ENCODE peak calls at places on chromosomes 6 and 20, in eight cellular contexts. Q, G, C, U, X, R, S and H are unnamed samples.

GRCh38 chr6:111573118-111573883 is 32.4 kb downstream of the TRAF3IP2 start:
- DNase-seq in Q (peak), G (peak), C (no peak), U (no peak), X (peak), R (peak), S (no peak), H (no peak)

GRCh38 chr20:63957004-63957689 is 931 bp upstream of the UCKL1 start:
- DNase-seq in Q (peak), G (peak), C (no peak), U (no peak), X (peak), R (peak), S (peak), H (no peak)

GRCh38 chr6:6678185-6678671 is 89.7 kb downstream of the LY86 start:
- DNase-seq in Q (peak), G (no peak), C (no peak), U (no peak), X (peak), R (peak), S (no peak), H (no peak)

GRCh38 chr6:158322724-158323560 is 10.7 kb downstream of the TULP4 start:
- DNase-seq in Q (peak), G (no peak), C (no peak), U (no peak), X (peak), R (peak), S (no peak), H (no peak)

GRCh38 chr6:52392944-52393343 is 27.2 kb upstream of the EFHC1 start:
- DNase-seq in Q (peak), G (no peak), C (peak), U (no peak), X (peak), R (peak), S (no peak), H (no peak)

GRCh38 chr6:68689910-68690309 is 54.8 kb downstream of the ADGRB3 start:
- DNase-seq in Q (no peak), G (no peak), C (no peak), U (no peak), X (no peak), R (no peak), S (no peak), H (no peak)

GRCh38 chr6:54283877-54284860 is 24.1 kb upstream of the TINAG start:
- DNase-seq in Q (no peak), G (no peak), C (no peak), U (no peak), X (no peak), R (peak), S (no peak), H (no peak)

GRCh38 chr6:3841711-3842565 is 7.2 kb upstream of the FAM50B start:
- DNase-seq in Q (peak), G (no peak), C (peak), U (no peak), X (peak), R (peak), S (peak), H (no peak)

GRCh38 chr20:58709013-58709702 is 16.6 kb downstream of the NPEPL1 start:
- DNase-seq in Q (no peak), G (no peak), C (no peak), U (no peak), X (no peak), R (no peak), S (no peak), H (no peak)

GRCh38 chr6:79586548-79586947 is 44.6 kb upstream of the SH3BGRL2 start:
- DNase-seq in Q (peak), G (no peak), C (no peak), U (no peak), X (peak), R (peak), S (no peak), H (no peak)

GRCh38 chr6:154555075-154555677 is 44.7 kb upstream of the CNKSR3 start:
- DNase-seq in Q (peak), G (no peak), C (no peak), U (no peak), X (peak), R (no peak), S (no peak), H (no peak)

GRCh38 chr20:46784450-46785127 is 75.1 kb downstream of the SLC2A10 start:
- DNase-seq in Q (peak), G (no peak), C (no peak), U (no peak), X (no peak), R (peak), S (no peak), H (no peak)

GRCh38 chr20:2840967-2841531 is 504 bp downstream of the VPS16 start:
- DNase-seq in Q (peak), G (peak), C (no peak), U (peak), X (peak), R (peak), S (no peak), H (no peak)

GRCh38 chr6:32189742-32190053 is 304 bp downstream of the PBX2 start:
- DNase-seq in Q (no peak), G (no peak), C (no peak), U (no peak), X (no peak), R (no peak), S (no peak), H (no peak)

GRCh38 chr6:104689551-104690205 is 170.0 kb downstream of the HACE1 start:
- DNase-seq in Q (peak), G (no peak), C (peak), U (no peak), X (peak), R (peak), S (no peak), H (no peak)

GRCh38 chr6:136582702-136583471 is 32.7 kb upstream of the MAP7 start:
- DNase-seq in Q (peak), G (no peak), C (peak), U (no peak), X (peak), R (peak), S (no peak), H (no peak)

GRCh38 chr20:25341716-25342680 is 48.6 kb downstream of the ABHD12 start:
- DNase-seq in Q (peak), G (no peak), C (peak), U (no peak), X (peak), R (no peak), S (no peak), H (no peak)

GRCh38 chr20:24954151-24954550 is 5.1 kb downstream of the CST7 start:
- DNase-seq in Q (no peak), G (no peak), C (no peak), U (no peak), X (no peak), R (no peak), S (no peak), H (no peak)

GRCh38 chr20:57671662-57672061 is 38.2 kb downstream of the PMEPA1 start:
- DNase-seq in Q (no peak), G (no peak), C (no peak), U (no peak), X (no peak), R (no peak), S (no peak), H (no peak)
- TF ChIP-seq CTCF in Q (no peak), G (no peak), C (no peak), U (peak), X (no peak), R (no peak), S (no peak), H (no peak)

GRCh38 chr6:145734486-145735355 is 599 bp downstream of the EPM2A start:
- DNase-seq in Q (peak), G (peak), C (no peak), U (peak), X (peak), R (peak), S (peak), H (peak)
- TF ChIP-seq CTCF in Q (no peak), G (no peak), C (no peak), U (no peak), X (no peak), R (no peak), S (no peak), H (no peak)

GRCh38 chr6:155706341-155706740 is 250.7 kb upstream of the NOX3 start:
- DNase-seq in Q (no peak), G (no peak), C (no peak), U (no peak), X (no peak), R (no peak), S (no peak), H (no peak)
- TF ChIP-seq CTCF in Q (no peak), G (no peak), C (no peak), U (no peak), X (no peak), R (no peak), S (no peak), H (no peak)

DNA sequence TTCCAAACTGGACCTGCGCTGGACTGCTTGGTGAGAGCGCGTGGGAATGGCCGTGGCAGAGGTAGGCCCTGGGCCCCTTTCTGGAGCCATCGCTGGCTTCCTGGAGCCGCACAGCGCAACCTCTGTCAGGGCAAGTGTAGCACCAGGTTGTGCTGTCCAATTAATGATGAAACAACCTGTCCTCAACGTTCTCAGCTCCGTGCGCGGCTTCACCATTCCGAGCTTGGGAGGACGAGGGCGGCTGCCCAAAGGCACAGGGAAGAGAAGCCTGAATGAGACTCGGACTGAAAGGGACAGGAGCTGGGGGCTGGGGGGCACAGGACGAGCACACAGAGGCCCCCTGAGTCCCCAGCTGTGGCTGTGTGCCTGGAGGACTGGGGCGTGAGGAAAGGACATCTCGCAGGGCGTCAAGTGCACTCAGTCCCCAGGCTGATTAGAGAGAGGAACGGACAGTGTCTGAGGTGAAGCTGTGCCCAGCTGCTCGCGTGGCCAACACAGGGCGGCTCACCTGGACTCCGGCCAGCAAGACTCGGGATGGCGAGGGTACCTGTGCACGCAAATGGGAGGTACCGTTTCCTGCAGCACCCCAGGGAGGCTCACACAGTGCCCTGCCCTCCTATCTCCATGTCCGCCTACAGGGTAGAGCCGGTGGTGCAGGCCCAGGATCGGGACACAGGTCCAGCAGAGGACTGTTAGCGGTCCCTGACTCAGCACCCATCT is 403.3 kb downstream of the TAF4 start:
- DNase-seq in Q (no peak), G (no peak), C (no peak), U (no peak), X (no peak), R (no peak), S (no peak), H (no peak)
- TF ChIP-seq CTCF in Q (no peak), G (no peak), C (no peak), U (no peak), X (no peak), R (peak), S (no peak), H (no peak)

GRCh38 chr6:39772559-39773283 is 19.5 kb upstream of the DAAM2 start:
- DNase-seq in Q (peak), G (peak), C (peak), U (no peak), X (no peak), R (no peak), S (peak), H (no peak)
- TF ChIP-seq CTCF in Q (no peak), G (no peak), C (no peak), U (no peak), X (no peak), R (no peak), S (no peak), H (no peak)

DNA sequence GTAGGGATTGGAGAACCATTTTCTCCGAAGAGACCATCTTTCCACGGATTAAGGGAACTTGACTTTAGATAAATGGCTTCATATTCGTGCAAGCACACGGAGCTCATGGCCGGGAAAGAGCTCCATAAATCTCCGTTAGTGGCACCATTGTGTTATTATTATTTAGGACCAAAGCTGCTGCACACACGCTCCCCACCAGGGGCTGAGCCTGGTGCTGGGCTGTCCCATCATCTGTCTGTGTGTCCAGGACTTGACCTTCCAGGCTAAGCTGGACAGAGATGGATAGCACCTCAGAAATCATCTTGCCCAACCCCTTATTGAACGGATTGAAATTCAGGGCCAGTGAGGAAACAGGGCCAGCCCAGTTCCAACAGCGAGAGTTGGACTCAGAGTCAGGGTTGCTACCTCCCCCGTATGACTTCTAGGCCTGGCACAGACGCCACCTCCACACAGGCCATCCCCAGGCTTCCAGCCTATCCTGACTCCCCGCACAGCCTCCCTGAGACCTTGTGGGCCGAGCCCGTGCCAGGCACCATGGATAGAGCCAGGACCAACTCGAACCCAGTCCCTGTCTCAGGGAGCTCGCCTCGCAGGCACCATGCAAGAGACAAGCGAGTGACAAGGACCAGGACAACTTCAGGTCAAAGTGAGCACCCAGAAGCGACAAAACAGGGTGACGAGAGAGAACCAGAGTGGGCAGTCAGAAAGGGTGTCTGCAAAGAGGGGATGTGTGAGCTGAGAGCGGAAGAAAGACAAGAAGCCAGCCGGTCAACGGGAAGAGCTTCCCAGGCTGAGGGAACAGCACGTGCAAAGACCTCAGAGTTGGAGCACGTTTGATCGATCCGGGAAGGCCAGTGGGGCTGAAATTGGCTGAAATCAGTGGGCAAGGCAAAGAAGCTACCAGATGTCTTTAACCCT is 45.4 kb downstream of the KIAA1755 start:
- DNase-seq in Q (no peak), G (no peak), C (no peak), U (no peak), X (no peak), R (no peak), S (peak), H (no peak)
- TF ChIP-seq CTCF in Q (peak), G (no peak), C (no peak), U (no peak), X (no peak), R (peak), S (no peak), H (peak)

GRCh38 chr6:72521684-72522083 is 100.2 kb upstream of the KCNQ5 start:
- DNase-seq in Q (no peak), G (no peak), C (no peak), U (no peak), X (no peak), R (no peak), S (no peak), H (no peak)

GRCh38 chr6:72519871-72520270 is 102.0 kb upstream of the KCNQ5 start:
- DNase-seq in Q (no peak), G (no peak), C (no peak), U (no peak), X (no peak), R (no peak), S (no peak), H (no peak)

GRCh38 chr6:72524011-72524645 is 97.7 kb upstream of the KCNQ5 start:
- DNase-seq in Q (no peak), G (no peak), C (no peak), U (no peak), X (peak), R (no peak), S (no peak), H (no peak)

GRCh38 chr6:72525821-72526550 is 95.9 kb upstream of the KCNQ5 start:
- DNase-seq in Q (peak), G (no peak), C (peak), U (no peak), X (no peak), R (no peak), S (no peak), H (no peak)

DNA sequence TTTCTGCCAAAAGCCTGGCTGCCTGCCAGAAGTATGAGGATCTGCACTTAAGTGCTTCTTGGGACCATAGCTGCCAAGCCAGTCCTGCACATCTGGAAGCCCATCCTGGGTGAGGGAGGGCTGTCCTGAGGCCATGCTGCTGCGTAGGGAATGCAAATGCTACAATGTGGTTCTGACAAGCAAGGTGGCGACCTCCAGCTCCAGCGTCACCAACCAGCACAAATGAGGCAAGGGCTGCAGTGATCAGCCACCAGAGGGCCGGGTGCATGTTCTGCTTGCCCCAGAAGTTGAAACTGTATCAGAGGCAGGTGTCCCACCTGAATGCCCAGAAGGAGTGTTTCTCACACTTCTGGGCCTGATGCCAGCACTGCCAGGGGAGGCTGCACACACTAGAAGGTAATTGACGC is 99.1 kb upstream of the KCNQ5 start:
- DNase-seq in Q (no peak), G (no peak), C (no peak), U (no peak), X (peak), R (no peak), S (no peak), H (no peak)
- TF ChIP-seq CTCF in Q (no peak), G (no peak), C (no peak), U (no peak), X (peak), R (no peak), S (no peak), H (no peak)

GRCh38 chr20:50646483-50646996 is 44.8 kb downstream of the RIPOR3 start:
- DNase-seq in Q (peak), G (no peak), C (peak), U (no peak), X (peak), R (peak), S (no peak), H (no peak)
- TF ChIP-seq CTCF in Q (peak), G (no peak), C (peak), U (peak), X (peak), R (peak), S (no peak), H (no peak)